ENCODE peak calls at places on chromosomes 16 and 17, in four cellular contexts. U is CD8-positive, alpha-beta T cell; O is adipocyte; I is HCT116. G is an unnamed sample.

GRCh38 chr17:72338847-72339790 is 218.3 kb downstream of the SOX9 start:
- DNase-seq in U (no peak), O (peak; percentile 85), I (peak; percentile 91), G (peak; percentile 79)

GRCh38 chr17:12133183-12133582 is 112.5 kb downstream of the MAP2K4 start:
- DNase-seq in U (no peak), O (no peak), I (no peak), G (no peak)

GRCh38 chr17:49456172-49456965 is 38.7 kb upstream of the NGFR start:
- DNase-seq in U (no peak), O (peak; percentile 87), I (no peak), G (peak; percentile 15)

GRCh38 chr16:84607694-84608093 is 10.2 kb downstream of the COTL1 start:
- DNase-seq in U (no peak), O (no peak), I (no peak), G (no peak)

GRCh38 chr17:63430223-63430622 is 15.9 kb downstream of the CYB561 start:
- DNase-seq in U (no peak), O (no peak), I (no peak), G (no peak)

GRCh38 chr17:40554646-40555295 is 10.5 kb downstream of the CCR7 start:
- DNase-seq in U (no peak), O (no peak), I (no peak), G (no peak)

GRCh38 chr16:89565506-89566372 is 5.3 kb downstream of the RPL13 start:
- DNase-seq in U (no peak), O (peak; percentile 64), I (peak; percentile 69), G (peak; percentile 42)

GRCh38 chr17:13544292-13544691 is 57.4 kb downstream of the HS3ST3A1 start:
- DNase-seq in U (no peak), O (peak; percentile 90), I (no peak), G (peak; percentile 26)

DNA sequence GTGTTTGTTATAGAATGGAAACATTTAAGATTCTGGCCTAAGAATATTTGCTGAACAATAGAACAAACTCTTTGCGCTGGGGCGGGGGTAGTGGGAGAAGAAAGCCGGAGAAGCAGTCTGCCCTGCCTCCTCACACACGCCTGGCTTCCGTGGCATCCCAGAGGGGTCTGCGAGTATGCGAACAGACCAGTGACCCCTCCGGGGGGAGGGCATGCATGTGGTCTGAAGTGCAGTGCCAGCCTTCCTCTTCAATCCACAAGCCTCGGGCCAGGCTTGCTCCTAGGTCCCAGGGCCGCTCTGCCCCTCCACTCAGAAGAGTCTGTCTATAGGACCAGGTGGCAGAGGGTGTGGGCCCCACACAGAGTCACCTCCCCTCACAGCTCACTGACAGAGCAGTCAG is 14.1 kb upstream of the IGFALS start:
- DNase-seq in U (no peak), O (no peak), I (no peak), G (no peak)
- H3K4me3 ChIP-seq in U (no peak overlapping the region), O (no peak overlapping the region), I (no peak overlapping the region), G (no peak overlapping the region)

DNA sequence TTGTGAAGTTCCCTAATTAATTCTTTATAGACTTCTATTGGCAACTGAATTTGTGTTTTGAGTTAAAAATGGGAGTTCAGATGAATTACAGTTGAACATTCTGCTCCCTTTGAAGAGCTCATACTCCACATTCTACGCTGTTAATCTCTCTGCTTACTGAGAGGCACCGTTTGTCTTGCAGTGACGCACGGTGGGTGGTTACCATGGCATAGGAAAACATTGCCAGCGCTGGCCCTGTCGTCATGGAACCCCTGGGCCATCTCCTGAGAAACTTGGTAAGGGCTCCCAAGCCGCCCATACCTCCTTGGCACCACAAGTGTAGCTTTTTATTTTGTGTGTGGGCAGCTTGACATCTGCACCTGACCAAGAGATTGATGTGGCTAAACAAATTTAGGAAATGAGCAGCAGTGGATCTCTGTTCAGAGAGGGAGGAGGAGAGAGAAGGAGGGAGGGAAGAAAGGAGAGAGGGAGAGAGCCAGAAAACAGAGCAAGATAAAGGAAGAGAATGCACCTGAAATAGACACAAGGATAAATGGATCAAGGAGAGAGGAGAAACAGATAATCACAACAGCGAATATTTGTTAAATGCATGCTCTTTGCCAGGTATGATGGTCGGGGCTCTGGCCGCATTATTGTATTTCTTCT is 398.5 kb downstream of the HAPSTR1 start:
- DNase-seq in U (no peak), O (no peak), I (no peak), G (no peak)
- H3K36me3 ChIP-seq in U (no peaks in the 10 kb centered on the region), O (no peaks in the 10 kb centered on the region), I (no peaks in the 10 kb centered on the region), G (no peaks in the 10 kb centered on the region)

DNA sequence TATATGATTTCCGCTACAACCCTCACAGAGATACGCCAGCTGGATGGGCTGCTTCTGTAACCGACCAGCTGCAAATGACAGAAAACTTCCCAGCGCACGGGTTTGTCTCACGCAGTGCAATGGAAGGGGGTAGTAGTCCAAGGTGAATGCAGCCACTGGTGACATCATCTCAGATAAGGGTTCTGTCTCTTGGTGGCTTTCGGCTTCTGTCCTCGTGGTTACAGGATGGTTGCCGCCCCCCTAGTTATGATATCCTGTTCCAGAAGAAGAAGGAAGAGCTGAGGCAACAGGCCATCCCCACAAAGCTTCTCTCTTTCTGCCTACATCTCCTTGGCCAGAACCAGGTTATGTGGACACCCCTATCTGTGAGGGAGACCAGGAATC is 40.3 kb upstream of the BAHCC1 start:
- DNase-seq in U (no peak), O (no peak), I (no peak), G (no peak)
- H3K4me3 ChIP-seq in U (no peak overlapping the region), O (no peak overlapping the region), I (no peak overlapping the region), G (no peak overlapping the region)

DNA sequence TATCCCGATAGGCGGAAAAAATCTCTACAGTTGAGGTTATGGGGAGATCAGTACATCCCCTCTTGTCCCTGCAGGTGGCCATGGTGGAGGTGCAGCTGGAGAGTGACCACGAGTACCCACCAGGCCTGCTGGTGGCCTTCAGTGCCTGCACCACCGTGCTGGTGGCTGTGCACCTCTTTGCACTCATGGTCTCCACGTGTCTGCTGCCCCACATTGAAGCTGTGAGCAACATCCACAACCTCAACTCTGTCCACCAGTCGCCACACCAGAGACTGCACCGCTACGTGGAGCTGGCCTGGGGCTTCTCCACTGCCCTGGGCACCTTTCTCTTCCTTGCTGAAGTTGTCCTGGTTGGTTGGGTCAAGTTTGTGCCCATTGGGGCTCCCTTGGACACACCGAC is 4.2 kb downstream of the ORAI3 start:
- DNase-seq in U (no peak), O (no peak), I (no peak), G (no peak)
- H3K36me3 ChIP-seq in U (no peaks in the 10 kb centered on the region), O (no peaks in the 10 kb centered on the region), I (no peaks in the 10 kb centered on the region), G (peaks cover 6% of the 10 kb centered on the region)

GRCh38 chr17:19897901-19898300 is 30.2 kb upstream of the ULK2 start:
- DNase-seq in U (no peak), O (peak; percentile 75), I (peak; percentile 16), G (peak; percentile 58)
- H3K4me3 ChIP-seq in U (no peak overlapping the region), O (no peak overlapping the region), I (no peak overlapping the region), G (no peak overlapping the region)

GRCh38 chr17:5022171-5022711 is 13.0 kb downstream of the SLC52A1 start:
- DNase-seq in U (no peak), O (no peak), I (no peak), G (no peak)
- H3K36me3 ChIP-seq in U (no peaks in the 10 kb centered on the region), O (peaks cover 57% of the 10 kb centered on the region), I (peaks cover 10% of the 10 kb centered on the region), G (peaks cover 40% of the 10 kb centered on the region)

DNA sequence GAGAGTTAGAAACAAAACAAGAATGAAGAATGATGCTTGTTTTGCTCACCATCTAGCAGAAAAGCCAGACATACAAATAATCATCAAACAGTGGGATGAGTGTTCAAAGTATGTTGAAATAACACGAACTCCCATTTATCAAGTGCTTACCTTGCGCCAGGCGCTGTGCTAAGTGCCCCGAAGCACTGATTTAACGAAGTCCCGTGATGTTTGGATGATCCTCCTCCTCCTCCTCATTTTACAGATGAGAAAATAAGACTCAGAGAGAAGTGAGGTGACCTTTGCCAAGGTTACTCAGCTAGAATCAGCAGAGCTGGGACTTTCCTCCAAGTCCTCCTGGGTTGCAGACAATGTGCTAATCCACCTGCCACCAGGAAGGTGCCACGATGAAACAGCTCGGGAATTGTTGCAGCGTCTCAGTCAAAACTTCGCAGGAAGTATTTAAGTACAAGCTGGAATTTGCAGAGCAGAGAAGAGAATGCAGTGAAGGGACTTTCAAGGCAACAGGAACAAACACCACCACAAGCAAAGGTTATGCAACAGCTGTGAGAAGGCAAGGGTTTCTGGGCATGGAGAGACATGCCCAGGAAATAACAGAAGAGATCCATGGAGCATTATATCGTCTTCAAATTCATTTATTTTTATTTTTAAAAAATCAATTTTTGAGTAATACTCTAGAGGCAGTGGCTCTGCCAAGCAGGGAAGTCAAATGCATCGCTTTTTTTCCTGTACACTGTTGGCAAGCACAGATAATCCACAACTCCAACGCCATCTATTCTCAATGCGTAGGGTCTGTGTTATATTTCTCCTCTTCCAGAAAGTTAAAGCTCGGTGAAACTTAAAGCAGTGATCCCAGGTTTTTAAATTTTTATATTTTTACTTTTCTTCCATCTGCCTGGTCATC is 11.1 kb downstream of the PRCD start:
- DNase-seq in U (no peak), O (peak; percentile 79), I (no peak), G (peak; percentile 95)
- H3K4me3 ChIP-seq in U (no peak overlapping the region), O (peak overlapping the region; percentile 56), I (no peak overlapping the region), G (peak overlapping the region; percentile 28)

GRCh38 chr17:82195675-82196258 is 16.9 kb downstream of the CCDC57 start:
- DNase-seq in U (no peak), O (no peak), I (no peak), G (no peak)
- H3K36me3 ChIP-seq in U (no peaks in the 10 kb centered on the region), O (peaks cover 41% of the 10 kb centered on the region), I (peaks cover 61% of the 10 kb centered on the region), G (peaks cover 16% of the 10 kb centered on the region)